ENCODE peak calls at places on chromosomes 6 and 20, in eight cellular contexts. One of them, this sample, is unnamed.

GRCh38 chr6:110456694-110457093 is 19.7 kb downstream of the SLC22A16 start:
- DNase-seq in upper lobe of left lung: no peak
- DNase-seq in Panc1: no peak
- DNase-seq in vagina: no peak
- DNase-seq in GM23338: no peak
- DNase-seq in HCT116: no peak
- DNase-seq in GM12891: no peak
- DNase-seq in SK-N-SH: no peak
- DNase-seq in this sample: no peak

GRCh38 chr20:11195899-11196558 is 522.2 kb upstream of the JAG1 start:
- DNase-seq in GM23338: no peak
- DNase-seq in GM12891: no peak
- DNase-seq in vagina: no peak
- DNase-seq in SK-N-SH: no peak
- DNase-seq in HCT116: no peak
- DNase-seq in Panc1: no peak
- DNase-seq in upper lobe of left lung: no peak
- DNase-seq in this sample: no peak

GRCh38 chr20:11305406-11305805 is 612.3 kb upstream of the BTBD3 start:
- DNase-seq in vagina: no peak
- DNase-seq in SK-N-SH: no peak
- DNase-seq in GM23338: peak; percentile 61
- DNase-seq in Panc1: no peak
- DNase-seq in GM12891: no peak
- DNase-seq in HCT116: no peak
- DNase-seq in upper lobe of left lung: no peak
- DNase-seq in this sample: no peak

GRCh38 chr6:70709826-70710225 is 42.1 kb downstream of the SMAP1 start:
- DNase-seq in upper lobe of left lung: no peak
- DNase-seq in SK-N-SH: no peak
- DNase-seq in GM12891: no peak
- DNase-seq in GM23338: no peak
- DNase-seq in Panc1: no peak
- DNase-seq in HCT116: no peak
- DNase-seq in vagina: no peak
- DNase-seq in this sample: no peak

GRCh38 chr6:15297895-15298590 is 52.2 kb downstream of the JARID2 start:
- DNase-seq in GM12891: no peak
- DNase-seq in GM23338: no peak
- DNase-seq in HCT116: no peak
- DNase-seq in Panc1: no peak
- DNase-seq in SK-N-SH: no peak
- DNase-seq in upper lobe of left lung: no peak
- DNase-seq in vagina: no peak
- DNase-seq in this sample: no peak

GRCh38 chr6:105005446-105005845 is 48.5 kb downstream of the LIN28B start:
- DNase-seq in SK-N-SH: no peak
- DNase-seq in HCT116: no peak
- DNase-seq in upper lobe of left lung: no peak
- DNase-seq in GM12891: no peak
- DNase-seq in Panc1: no peak
- DNase-seq in GM23338: no peak
- DNase-seq in vagina: no peak
- DNase-seq in this sample: no peak

GRCh38 chr6:41051873-41052272 is 1.1 kb upstream of the APOBEC2 start:
- DNase-seq in SK-N-SH: no peak
- DNase-seq in Panc1: no peak
- DNase-seq in GM23338: no peak
- DNase-seq in upper lobe of left lung: no peak
- DNase-seq in vagina: no peak
- DNase-seq in HCT116: no peak
- DNase-seq in GM12891: no peak
- DNase-seq in this sample: no peak

GRCh38 chr6:21604081-21604480 is 10.5 kb downstream of the SOX4 start:
- DNase-seq in GM23338: no peak
- DNase-seq in SK-N-SH: no peak
- DNase-seq in HCT116: no peak
- DNase-seq in Panc1: no peak
- DNase-seq in GM12891: no peak
- DNase-seq in upper lobe of left lung: no peak
- DNase-seq in vagina: no peak
- DNase-seq in this sample: no peak

GRCh38 chr20:38842558-38842981 is 37.1 kb downstream of the PPP1R16B start:
- DNase-seq in HCT116: no peak
- DNase-seq in GM23338: peak; percentile 34
- DNase-seq in Panc1: no peak
- DNase-seq in GM12891: peak; percentile 61
- DNase-seq in SK-N-SH: no peak
- DNase-seq in upper lobe of left lung: no peak
- DNase-seq in vagina: no peak
- DNase-seq in this sample: no peak

GRCh38 chr6:154370545-154370944 is 13.9 kb upstream of the IPCEF1 start:
- DNase-seq in upper lobe of left lung: no peak
- DNase-seq in Panc1: no peak
- DNase-seq in SK-N-SH: peak; percentile 52
- DNase-seq in GM12891: no peak
- DNase-seq in vagina: no peak
- DNase-seq in HCT116: peak; percentile 18
- DNase-seq in GM23338: peak; percentile 45
- DNase-seq in this sample: no peak

GRCh38 chr6:80638222-80639055 is 532.0 kb downstream of the BCKDHB start:
- DNase-seq in HCT116: peak; percentile 81
- DNase-seq in vagina: no peak
- DNase-seq in Panc1: peak; percentile 74
- DNase-seq in GM23338: peak; percentile 54
- DNase-seq in upper lobe of left lung: no peak
- DNase-seq in GM12891: no peak
- DNase-seq in SK-N-SH: peak; percentile 62
- DNase-seq in this sample: no peak

GRCh38 chr6:453152-453551 is 61.6 kb downstream of the IRF4 start:
- DNase-seq in HCT116: no peak
- DNase-seq in GM12891: no peak
- DNase-seq in Panc1: no peak
- DNase-seq in GM23338: no peak
- DNase-seq in upper lobe of left lung: peak; percentile 72
- DNase-seq in SK-N-SH: peak; percentile 42
- DNase-seq in vagina: no peak
- DNase-seq in this sample: no peak

GRCh38 chr20:4985658-4986057 is 15.7 kb downstream of the SLC23A2 start:
- DNase-seq in GM12891: no peak
- DNase-seq in SK-N-SH: peak; percentile 61
- DNase-seq in upper lobe of left lung: no peak
- DNase-seq in HCT116: no peak
- DNase-seq in GM23338: no peak
- DNase-seq in vagina: no peak
- DNase-seq in Panc1: no peak
- DNase-seq in this sample: no peak

GRCh38 chr20:32605167-32605656 is 20.1 kb upstream of the NOL4L start:
- DNase-seq in GM23338: peak; percentile 44
- DNase-seq in HCT116: no peak
- DNase-seq in Panc1: no peak
- DNase-seq in SK-N-SH: no peak
- DNase-seq in GM12891: no peak
- DNase-seq in upper lobe of left lung: no peak
- DNase-seq in vagina: no peak
- DNase-seq in this sample: no peak

GRCh38 chr6:42450314-42451145 is 1.2 kb downstream of the TRERF1 start:
- DNase-seq in vagina: no peak
- DNase-seq in GM12891: no peak
- DNase-seq in SK-N-SH: no peak
- DNase-seq in HCT116: no peak
- DNase-seq in upper lobe of left lung: peak; percentile 24
- DNase-seq in GM23338: peak; percentile 43
- DNase-seq in Panc1: no peak
- DNase-seq in this sample: peak; percentile 92

GRCh38 chr6:44250718-44251123 is 3.8 kb downstream of the HSP90AB1 start:
- DNase-seq in GM12891: no peak
- DNase-seq in Panc1: no peak
- DNase-seq in SK-N-SH: no peak
- DNase-seq in vagina: no peak
- DNase-seq in upper lobe of left lung: no peak
- DNase-seq in HCT116: no peak
- DNase-seq in GM23338: no peak
- DNase-seq in this sample: no peak

GRCh38 chr6:44249082-44249748 is 2.3 kb downstream of the HSP90AB1 start:
- DNase-seq in SK-N-SH: no peak
- DNase-seq in GM23338: no peak
- DNase-seq in upper lobe of left lung: no peak
- DNase-seq in Panc1: no peak
- DNase-seq in vagina: no peak
- DNase-seq in GM12891: no peak
- DNase-seq in HCT116: no peak
- DNase-seq in this sample: no peak

GRCh38 chr6:44248579-44248978 is 1.7 kb downstream of the HSP90AB1 start:
- DNase-seq in GM23338: no peak
- DNase-seq in upper lobe of left lung: no peak
- DNase-seq in Panc1: no peak
- DNase-seq in HCT116: no peak
- DNase-seq in vagina: no peak
- DNase-seq in GM12891: no peak
- DNase-seq in SK-N-SH: no peak
- DNase-seq in this sample: no peak

GRCh38 chr6:44251576-44252524 is 4.9 kb downstream of the HSP90AB1 start:
- DNase-seq in SK-N-SH: no peak
- DNase-seq in Panc1: no peak
- DNase-seq in GM23338: no peak
- DNase-seq in vagina: no peak
- DNase-seq in GM12891: no peak
- DNase-seq in upper lobe of left lung: no peak
- DNase-seq in HCT116: no peak
- DNase-seq in this sample: no peak

GRCh38 chr6:44250067-44250717 is 3.3 kb downstream of the HSP90AB1 start:
- DNase-seq in upper lobe of left lung: no peak
- DNase-seq in GM12891: no peak
- DNase-seq in GM23338: no peak
- DNase-seq in HCT116: no peak
- DNase-seq in Panc1: no peak
- DNase-seq in SK-N-SH: no peak
- DNase-seq in vagina: no peak
- DNase-seq in this sample: no peak
- TF ChIP-seq POLR2AphosphoS5 in upper lobe of left lung: no peak
- TF ChIP-seq POLR2AphosphoS5 in GM12891: no peak
- TF ChIP-seq POLR2AphosphoS5 in GM23338: peak; percentile 26
- TF ChIP-seq POLR2AphosphoS5 in HCT116: peak; percentile 33
- TF ChIP-seq POLR2AphosphoS5 in Panc1: no peak
- TF ChIP-seq POLR2AphosphoS5 in SK-N-SH: no peak
- TF ChIP-seq POLR2AphosphoS5 in vagina: no peak
- TF ChIP-seq POLR2AphosphoS5 in this sample: no peak

DNA sequence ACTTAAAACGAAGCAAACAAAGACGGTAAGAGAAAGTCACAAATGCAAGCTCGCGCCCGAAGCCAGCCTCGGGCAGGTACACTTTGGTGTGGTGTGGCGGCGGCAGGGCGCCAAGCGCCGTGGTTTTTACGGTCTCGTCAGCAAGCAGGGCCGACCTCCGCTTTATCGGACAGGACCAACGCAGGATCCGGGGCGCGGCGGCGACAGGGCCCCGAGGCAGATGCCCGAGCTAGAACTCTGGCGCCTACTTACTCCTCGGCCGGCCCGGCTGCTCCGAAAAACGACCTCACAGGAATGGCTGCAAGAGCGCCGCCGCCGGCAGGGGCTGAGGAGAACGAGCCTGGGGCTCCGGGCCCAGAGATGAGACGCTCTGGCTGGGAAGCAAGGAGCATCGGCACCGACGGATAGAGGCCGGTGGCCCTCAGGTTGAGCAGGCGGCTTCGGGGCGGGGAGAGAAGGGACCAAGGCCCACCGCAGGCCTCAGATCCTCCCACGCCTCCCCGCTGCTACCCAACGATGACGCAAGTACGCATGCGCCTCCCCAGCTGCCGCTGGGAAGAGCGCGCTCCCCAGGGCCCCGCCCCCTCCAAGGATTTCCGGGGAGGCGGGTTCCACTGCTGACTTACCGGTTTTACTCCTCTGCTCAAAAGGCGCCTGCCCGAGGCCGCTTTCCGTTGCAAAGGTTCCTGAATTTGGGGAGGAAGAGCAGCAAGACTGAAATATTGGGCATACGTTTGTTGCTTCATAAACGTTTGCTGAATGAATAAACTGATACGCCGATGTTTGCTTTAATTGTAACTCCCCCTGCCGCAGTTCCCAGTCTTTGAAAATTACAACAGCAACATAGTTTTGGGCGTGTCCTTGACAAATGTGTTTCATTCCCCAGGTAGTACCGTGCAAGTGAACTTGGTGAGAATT is 60.5 kb downstream of the FAM217A start:
- DNase-seq in GM12891: peak; percentile 71
- DNase-seq in upper lobe of left lung: peak; percentile 94
- DNase-seq in GM23338: peak; percentile 98
- DNase-seq in SK-N-SH: peak; percentile 93
- DNase-seq in vagina: peak; percentile 95
- DNase-seq in Panc1: peak; percentile 84
- DNase-seq in HCT116: peak; percentile 94
- DNase-seq in this sample: peak; percentile 98
- TF ChIP-seq POLR2AphosphoS5 in GM12891: peak; percentile 85
- TF ChIP-seq POLR2AphosphoS5 in upper lobe of left lung: peak; percentile 92
- TF ChIP-seq POLR2AphosphoS5 in GM23338: peak; percentile 93
- TF ChIP-seq POLR2AphosphoS5 in SK-N-SH: peak; percentile 91
- TF ChIP-seq POLR2AphosphoS5 in vagina: peak; percentile 99
- TF ChIP-seq POLR2AphosphoS5 in Panc1: peak; percentile 93
- TF ChIP-seq POLR2AphosphoS5 in HCT116: peak; percentile 93
- TF ChIP-seq POLR2AphosphoS5 in this sample: peak; percentile 98

DNA sequence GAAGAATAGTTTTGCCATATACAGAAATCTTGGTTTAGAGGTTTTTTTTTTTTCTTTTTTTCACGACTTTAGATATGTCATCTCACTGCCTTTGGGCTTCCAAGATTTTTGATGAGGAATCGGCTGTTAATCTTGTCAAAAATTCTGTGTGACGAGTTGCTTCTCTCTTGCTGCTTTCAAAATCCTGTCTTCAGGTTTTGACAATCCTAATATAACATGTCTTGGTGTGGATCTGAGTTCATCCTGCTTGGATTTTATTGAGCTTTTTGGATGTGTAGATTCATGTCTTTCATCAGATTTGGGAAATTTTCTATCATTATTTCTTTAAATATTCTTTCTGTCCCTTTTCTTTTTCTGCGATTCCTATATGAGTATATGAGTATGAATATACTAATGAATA is 61.1 kb downstream of the PLCG1 start:
- DNase-seq in HCT116: no peak
- DNase-seq in Panc1: no peak
- DNase-seq in GM23338: no peak
- DNase-seq in upper lobe of left lung: no peak
- DNase-seq in GM12891: no peak
- DNase-seq in vagina: no peak
- DNase-seq in SK-N-SH: no peak
- DNase-seq in this sample: no peak
- TF ChIP-seq POLR2AphosphoS5 in HCT116: no peak
- TF ChIP-seq POLR2AphosphoS5 in Panc1: no peak
- TF ChIP-seq POLR2AphosphoS5 in GM23338: no peak
- TF ChIP-seq POLR2AphosphoS5 in upper lobe of left lung: no peak
- TF ChIP-seq POLR2AphosphoS5 in GM12891: no peak
- TF ChIP-seq POLR2AphosphoS5 in vagina: no peak
- TF ChIP-seq POLR2AphosphoS5 in SK-N-SH: no peak
- TF ChIP-seq POLR2AphosphoS5 in this sample: no peak

DNA sequence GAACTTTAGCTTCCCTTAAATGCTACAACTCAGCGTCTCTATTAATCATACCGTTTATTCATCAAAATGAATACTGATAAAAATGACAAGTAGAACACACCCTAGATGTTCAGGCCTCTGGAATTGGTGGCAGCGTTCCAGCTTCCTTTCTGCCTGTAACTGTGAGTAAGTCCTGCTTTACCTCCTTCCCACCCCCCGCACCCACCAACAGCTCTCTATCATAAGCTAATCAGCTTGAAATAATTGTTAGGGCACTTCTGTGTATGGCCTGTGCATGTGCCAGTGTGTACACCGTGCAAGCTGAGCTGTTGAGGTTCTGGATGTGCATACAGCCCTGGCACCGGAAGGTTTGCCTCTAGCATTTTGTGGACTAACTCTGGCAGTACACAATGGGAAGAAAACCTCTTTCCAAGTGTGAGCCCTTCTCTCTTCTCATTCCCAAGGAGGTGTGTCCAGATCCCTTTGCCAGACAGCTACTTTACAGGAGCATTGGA is 1.0 kb upstream of the ADGRG6 start:
- DNase-seq in GM23338: no peak
- DNase-seq in SK-N-SH: no peak
- DNase-seq in upper lobe of left lung: no peak
- DNase-seq in vagina: no peak
- DNase-seq in HCT116: peak; percentile 55
- DNase-seq in Panc1: no peak
- DNase-seq in GM12891: no peak
- DNase-seq in this sample: no peak
- TF ChIP-seq POLR2AphosphoS5 in GM23338: no peak
- TF ChIP-seq POLR2AphosphoS5 in SK-N-SH: peak; percentile 43
- TF ChIP-seq POLR2AphosphoS5 in upper lobe of left lung: no peak
- TF ChIP-seq POLR2AphosphoS5 in vagina: no peak
- TF ChIP-seq POLR2AphosphoS5 in HCT116: no peak
- TF ChIP-seq POLR2AphosphoS5 in Panc1: peak; percentile 57
- TF ChIP-seq POLR2AphosphoS5 in GM12891: no peak
- TF ChIP-seq POLR2AphosphoS5 in this sample: no peak

This sample was measured in esophagus muscularis mucosa.